ENCODE peak calls at places on chromosome 17, in eight cellular contexts. One of them, this sample, is unnamed. For H3K4me1, the result is how much of the 10 kb centered on the place peaks cover.

GRCh38 chr17:78958556-78959191 is 21.0 kb downstream of the LGALS3BP start:
- DNase-seq in ovary: peak
- DNase-seq in naive thymus-derived CD4-positive, alpha-beta T cell: no peak
- DNase-seq in K562: peak
- DNase-seq in right lobe of liver: no peak
- DNase-seq in OCI-LY7: no peak
- DNase-seq in CD8-positive, alpha-beta T cell: no peak
- DNase-seq in colonic mucosa: no peak
- DNase-seq in this sample: no peak

GRCh38 chr17:62696726-62697490 is 69.4 kb downstream of the MRC2 start:
- DNase-seq in ovary: peak
- DNase-seq in naive thymus-derived CD4-positive, alpha-beta T cell: no peak
- DNase-seq in K562: no peak
- DNase-seq in right lobe of liver: no peak
- DNase-seq in OCI-LY7: no peak
- DNase-seq in CD8-positive, alpha-beta T cell: no peak
- DNase-seq in colonic mucosa: no peak
- DNase-seq in this sample: no peak

GRCh38 chr17:40062347-40063033 is at the start of gene THRA:
- DNase-seq in ovary: peak
- DNase-seq in naive thymus-derived CD4-positive, alpha-beta T cell: peak
- DNase-seq in K562: peak
- DNase-seq in right lobe of liver: peak
- DNase-seq in OCI-LY7: peak
- DNase-seq in CD8-positive, alpha-beta T cell: peak
- DNase-seq in colonic mucosa: peak
- DNase-seq in this sample: peak

GRCh38 chr17:17737938-17738894 is 57.0 kb downstream of the RAI1 start:
- DNase-seq in ovary: peak
- DNase-seq in naive thymus-derived CD4-positive, alpha-beta T cell: no peak
- DNase-seq in K562: no peak
- DNase-seq in right lobe of liver: no peak
- DNase-seq in OCI-LY7: no peak
- DNase-seq in CD8-positive, alpha-beta T cell: no peak
- DNase-seq in colonic mucosa: peak
- DNase-seq in this sample: no peak

GRCh38 chr17:80877095-80877828 is 114.4 kb upstream of the CHMP6 start:
- DNase-seq in ovary: no peak
- DNase-seq in naive thymus-derived CD4-positive, alpha-beta T cell: peak
- DNase-seq in K562: no peak
- DNase-seq in right lobe of liver: peak
- DNase-seq in OCI-LY7: no peak
- DNase-seq in CD8-positive, alpha-beta T cell: no peak
- DNase-seq in colonic mucosa: no peak
- DNase-seq in this sample: no peak

GRCh38 chr17:58755577-58756245 is at the start of gene PPM1E:
- DNase-seq in ovary: peak
- DNase-seq in naive thymus-derived CD4-positive, alpha-beta T cell: peak
- DNase-seq in K562: peak
- DNase-seq in right lobe of liver: peak
- DNase-seq in OCI-LY7: peak
- DNase-seq in CD8-positive, alpha-beta T cell: no peak
- DNase-seq in colonic mucosa: peak
- DNase-seq in this sample: peak

GRCh38 chr17:47719411-47720152 is 13.5 kb upstream of the TBX21 start:
- DNase-seq in ovary: no peak
- DNase-seq in naive thymus-derived CD4-positive, alpha-beta T cell: no peak
- DNase-seq in K562: peak
- DNase-seq in right lobe of liver: no peak
- DNase-seq in OCI-LY7: no peak
- DNase-seq in CD8-positive, alpha-beta T cell: no peak
- DNase-seq in colonic mucosa: no peak
- DNase-seq in this sample: no peak

GRCh38 chr17:44842748-44843147 is 4.9 kb upstream of the HIGD1B start:
- DNase-seq in ovary: no peak
- DNase-seq in naive thymus-derived CD4-positive, alpha-beta T cell: no peak
- DNase-seq in K562: no peak
- DNase-seq in right lobe of liver: no peak
- DNase-seq in OCI-LY7: no peak
- DNase-seq in CD8-positive, alpha-beta T cell: no peak
- DNase-seq in colonic mucosa: no peak
- DNase-seq in this sample: no peak

GRCh38 chr17:78991906-78992532 is 12.3 kb upstream of the LGALS3BP start:
- DNase-seq in ovary: no peak
- DNase-seq in naive thymus-derived CD4-positive, alpha-beta T cell: no peak
- DNase-seq in K562: no peak
- DNase-seq in right lobe of liver: peak
- DNase-seq in OCI-LY7: no peak
- DNase-seq in CD8-positive, alpha-beta T cell: no peak
- DNase-seq in colonic mucosa: no peak
- DNase-seq in this sample: peak

GRCh38 chr17:80569936-80570335 is 25.3 kb downstream of the RPTOR start:
- DNase-seq in ovary: no peak
- DNase-seq in naive thymus-derived CD4-positive, alpha-beta T cell: no peak
- DNase-seq in K562: no peak
- DNase-seq in right lobe of liver: no peak
- DNase-seq in OCI-LY7: no peak
- DNase-seq in CD8-positive, alpha-beta T cell: no peak
- DNase-seq in colonic mucosa: no peak
- DNase-seq in this sample: no peak

GRCh38 chr17:74380086-74380958 is 13.0 kb downstream of the GPR142 start:
- DNase-seq in ovary: no peak
- DNase-seq in naive thymus-derived CD4-positive, alpha-beta T cell: no peak
- DNase-seq in K562: no peak
- DNase-seq in right lobe of liver: no peak
- DNase-seq in OCI-LY7: no peak
- DNase-seq in CD8-positive, alpha-beta T cell: no peak
- DNase-seq in colonic mucosa: peak
- DNase-seq in this sample: no peak

GRCh38 chr17:68608515-68609130 is 7.5 kb upstream of the FAM20A start:
- DNase-seq in ovary: no peak
- DNase-seq in naive thymus-derived CD4-positive, alpha-beta T cell: no peak
- DNase-seq in K562: no peak
- DNase-seq in right lobe of liver: no peak
- DNase-seq in OCI-LY7: peak
- DNase-seq in CD8-positive, alpha-beta T cell: no peak
- DNase-seq in colonic mucosa: no peak
- DNase-seq in this sample: no peak

DNA sequence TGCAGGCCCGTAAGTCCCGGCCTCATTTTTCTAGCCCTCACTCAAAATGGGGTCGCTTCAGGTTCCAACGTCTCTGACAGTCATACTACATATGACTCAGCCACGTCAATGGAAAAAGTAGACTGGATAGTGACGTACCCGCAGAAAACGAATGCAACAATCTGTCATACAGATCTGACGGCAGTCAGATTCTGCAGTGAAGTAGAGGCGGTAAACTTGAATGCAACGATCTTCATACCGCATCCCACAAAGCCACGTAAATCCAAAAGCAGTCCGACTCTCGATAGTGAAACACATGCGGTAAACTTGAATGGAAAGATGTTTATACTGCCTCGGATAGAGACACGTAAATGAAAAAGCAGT is 38.4 kb upstream of the ARL4D start:
- DNase-seq in ovary: peak
- DNase-seq in naive thymus-derived CD4-positive, alpha-beta T cell: no peak
- DNase-seq in K562: no peak
- DNase-seq in right lobe of liver: no peak
- DNase-seq in OCI-LY7: peak
- DNase-seq in CD8-positive, alpha-beta T cell: peak
- DNase-seq in colonic mucosa: peak
- DNase-seq in this sample: peak
- H3K4me3 ChIP-seq in ovary: peak
- H3K4me3 ChIP-seq in naive thymus-derived CD4-positive, alpha-beta T cell: peak
- H3K4me3 ChIP-seq in K562: no peak
- H3K4me3 ChIP-seq in right lobe of liver: peak
- H3K4me3 ChIP-seq in OCI-LY7: peak
- H3K4me3 ChIP-seq in CD8-positive, alpha-beta T cell: peak
- H3K4me3 ChIP-seq in colonic mucosa: peak
- H3K4me3 ChIP-seq in this sample: peak

GRCh38 chr17:65017375-65017774 is 39.2 kb downstream of the GNA13 start:
- DNase-seq in ovary: peak
- DNase-seq in naive thymus-derived CD4-positive, alpha-beta T cell: no peak
- DNase-seq in K562: no peak
- DNase-seq in right lobe of liver: no peak
- DNase-seq in OCI-LY7: no peak
- DNase-seq in CD8-positive, alpha-beta T cell: no peak
- DNase-seq in colonic mucosa: no peak
- DNase-seq in this sample: no peak
- H3K4me1 ChIP-seq in ovary: under half
- H3K4me1 ChIP-seq in naive thymus-derived CD4-positive, alpha-beta T cell: under half
- H3K4me1 ChIP-seq in K562: under half
- H3K4me1 ChIP-seq in right lobe of liver: half or more
- H3K4me1 ChIP-seq in OCI-LY7: half or more
- H3K4me1 ChIP-seq in CD8-positive, alpha-beta T cell: under half
- H3K4me1 ChIP-seq in colonic mucosa: under half
- H3K4me1 ChIP-seq in this sample: under half

GRCh38 chr17:31390426-31390747 is 1.1 kb upstream of the RAB11FIP4 start:
- DNase-seq in ovary: peak
- DNase-seq in naive thymus-derived CD4-positive, alpha-beta T cell: no peak
- DNase-seq in K562: no peak
- DNase-seq in right lobe of liver: no peak
- DNase-seq in OCI-LY7: no peak
- DNase-seq in CD8-positive, alpha-beta T cell: no peak
- DNase-seq in colonic mucosa: no peak
- DNase-seq in this sample: no peak

GRCh38 chr17:31389673-31390381 is 1.6 kb upstream of the RAB11FIP4 start:
- DNase-seq in ovary: peak
- DNase-seq in naive thymus-derived CD4-positive, alpha-beta T cell: no peak
- DNase-seq in K562: no peak
- DNase-seq in right lobe of liver: no peak
- DNase-seq in OCI-LY7: no peak
- DNase-seq in CD8-positive, alpha-beta T cell: no peak
- DNase-seq in colonic mucosa: no peak
- DNase-seq in this sample: no peak

GRCh38 chr17:31391496-31391949 is at the start of gene RAB11FIP4:
- DNase-seq in ovary: no peak
- DNase-seq in naive thymus-derived CD4-positive, alpha-beta T cell: no peak
- DNase-seq in K562: peak
- DNase-seq in right lobe of liver: no peak
- DNase-seq in OCI-LY7: no peak
- DNase-seq in CD8-positive, alpha-beta T cell: no peak
- DNase-seq in colonic mucosa: no peak
- DNase-seq in this sample: no peak

GRCh38 chr17:31392002-31392855 is 754 bp downstream of the RAB11FIP4 start:
- DNase-seq in ovary: peak
- DNase-seq in naive thymus-derived CD4-positive, alpha-beta T cell: no peak
- DNase-seq in K562: no peak
- DNase-seq in right lobe of liver: no peak
- DNase-seq in OCI-LY7: no peak
- DNase-seq in CD8-positive, alpha-beta T cell: no peak
- DNase-seq in colonic mucosa: no peak
- DNase-seq in this sample: no peak

DNA sequence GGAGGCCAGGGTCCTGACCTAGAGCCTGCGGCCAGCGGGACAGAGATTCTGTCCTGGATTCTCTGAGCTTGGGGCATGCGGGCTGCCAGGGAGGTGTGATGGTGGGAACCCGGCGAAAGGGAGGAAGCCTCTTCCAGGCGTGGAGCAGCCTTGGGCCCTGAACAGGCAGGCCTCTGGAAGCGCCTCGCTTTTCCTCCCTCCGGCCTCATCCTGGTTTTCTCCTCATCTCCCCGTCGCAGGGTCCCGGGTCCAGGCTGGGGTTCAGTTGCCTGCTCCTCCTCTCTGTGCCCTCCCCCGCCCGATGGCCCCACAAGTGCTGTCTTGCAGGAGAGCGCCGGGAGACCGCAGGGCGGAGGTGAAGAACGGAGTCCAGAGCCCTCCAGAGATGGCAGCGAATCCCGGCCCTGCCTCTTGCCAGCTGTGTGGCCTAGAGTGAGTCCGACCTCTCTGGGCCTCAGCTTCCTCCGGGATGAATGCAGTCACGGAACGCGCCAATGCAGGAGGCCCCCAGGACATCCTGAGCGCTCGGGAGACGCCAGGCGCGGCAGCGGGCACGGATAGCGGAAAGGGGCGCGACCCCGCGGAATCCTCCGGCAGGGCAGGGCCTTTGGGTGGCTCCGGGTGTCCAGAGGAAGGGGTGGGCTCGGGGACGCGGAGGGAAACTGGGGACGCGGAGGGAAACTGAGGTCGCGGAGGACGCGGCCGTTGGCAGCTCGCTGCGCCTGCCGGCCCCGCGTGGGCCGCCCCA is 553 bp upstream of the RAB11FIP4 start:
- DNase-seq in ovary: peak
- DNase-seq in naive thymus-derived CD4-positive, alpha-beta T cell: no peak
- DNase-seq in K562: no peak
- DNase-seq in right lobe of liver: no peak
- DNase-seq in OCI-LY7: no peak
- DNase-seq in CD8-positive, alpha-beta T cell: no peak
- DNase-seq in colonic mucosa: no peak
- DNase-seq in this sample: no peak
- H3K4me3 ChIP-seq in ovary: peak
- H3K4me3 ChIP-seq in naive thymus-derived CD4-positive, alpha-beta T cell: no peak
- H3K4me3 ChIP-seq in K562: no peak
- H3K4me3 ChIP-seq in right lobe of liver: peak
- H3K4me3 ChIP-seq in OCI-LY7: no peak
- H3K4me3 ChIP-seq in CD8-positive, alpha-beta T cell: no peak
- H3K4me3 ChIP-seq in colonic mucosa: peak
- H3K4me3 ChIP-seq in this sample: peak

GRCh38 chr17:35816723-35817122 is 7.4 kb downstream of the TAF15 start:
- DNase-seq in ovary: no peak
- DNase-seq in naive thymus-derived CD4-positive, alpha-beta T cell: no peak
- DNase-seq in K562: no peak
- DNase-seq in right lobe of liver: no peak
- DNase-seq in OCI-LY7: no peak
- DNase-seq in CD8-positive, alpha-beta T cell: no peak
- DNase-seq in colonic mucosa: no peak
- DNase-seq in this sample: no peak
- H3K4me1 ChIP-seq in ovary: under half
- H3K4me1 ChIP-seq in naive thymus-derived CD4-positive, alpha-beta T cell: under half
- H3K4me1 ChIP-seq in K562: under half
- H3K4me1 ChIP-seq in right lobe of liver: under half
- H3K4me1 ChIP-seq in OCI-LY7: under half
- H3K4me1 ChIP-seq in CD8-positive, alpha-beta T cell: under half
- H3K4me1 ChIP-seq in colonic mucosa: under half
- H3K4me1 ChIP-seq in this sample: under half

GRCh38 chr17:82859431-82860403 is 19.9 kb upstream of the ZNF750 start:
- DNase-seq in ovary: no peak
- DNase-seq in naive thymus-derived CD4-positive, alpha-beta T cell: peak
- DNase-seq in K562: peak
- DNase-seq in right lobe of liver: no peak
- DNase-seq in OCI-LY7: peak
- DNase-seq in CD8-positive, alpha-beta T cell: no peak
- DNase-seq in colonic mucosa: no peak
- DNase-seq in this sample: peak
- H3K4me3 ChIP-seq in ovary: no peak
- H3K4me3 ChIP-seq in naive thymus-derived CD4-positive, alpha-beta T cell: peak
- H3K4me3 ChIP-seq in K562: no peak
- H3K4me3 ChIP-seq in right lobe of liver: no peak
- H3K4me3 ChIP-seq in OCI-LY7: no peak
- H3K4me3 ChIP-seq in CD8-positive, alpha-beta T cell: peak
- H3K4me3 ChIP-seq in colonic mucosa: no peak
- H3K4me3 ChIP-seq in this sample: no peak

GRCh38 chr17:72665841-72666518 is 426.5 kb downstream of the SLC39A11 start:
- DNase-seq in ovary: no peak
- DNase-seq in naive thymus-derived CD4-positive, alpha-beta T cell: no peak
- DNase-seq in K562: no peak
- DNase-seq in right lobe of liver: no peak
- DNase-seq in OCI-LY7: no peak
- DNase-seq in CD8-positive, alpha-beta T cell: no peak
- DNase-seq in colonic mucosa: no peak
- DNase-seq in this sample: no peak
- H3K4me1 ChIP-seq in ovary: under half
- H3K4me1 ChIP-seq in naive thymus-derived CD4-positive, alpha-beta T cell: under half
- H3K4me1 ChIP-seq in K562: under half
- H3K4me1 ChIP-seq in right lobe of liver: under half
- H3K4me1 ChIP-seq in OCI-LY7: under half
- H3K4me1 ChIP-seq in CD8-positive, alpha-beta T cell: under half
- H3K4me1 ChIP-seq in colonic mucosa: under half
- H3K4me1 ChIP-seq in this sample: under half